ENCODE peak calls at places on chromosomes 7 and 10, in eight cellular contexts. E, Y, G, V, C, U, L and P are unnamed samples.

GRCh38 chr10:15791816-15792524 is 68.3 kb downstream of the MINDY3 start:
- DNase-seq in E (no peak), Y (no peak), G (no peak), V (no peak), C (no peak), U (no peak), L (no peak), P (no peak)

GRCh38 chr10:122576291-122576690 is 15.7 kb downstream of the DMBT1 start:
- DNase-seq in E (no peak), Y (no peak), G (no peak), V (no peak), C (no peak), U (no peak), L (no peak), P (no peak)

GRCh38 chr10:94194256-94194655 is 168.5 kb downstream of the NOC3L start:
- DNase-seq in E (no peak), Y (no peak), G (peak), V (no peak), C (no peak), U (no peak), L (no peak), P (no peak)

GRCh38 chr7:45701701-45702460 is 127.7 kb downstream of the ADCY1 start:
- DNase-seq in E (no peak), Y (no peak), G (no peak), V (no peak), C (no peak), U (no peak), L (no peak), P (no peak)

GRCh38 chr10:74460812-74461211 is 309.8 kb downstream of the ADK start:
- DNase-seq in E (no peak), Y (no peak), G (peak), V (peak), C (no peak), U (no peak), L (no peak), P (no peak)

GRCh38 chr7:109131141-109131540 is 561.5 kb downstream of the DNAJB9 start:
- DNase-seq in E (no peak), Y (no peak), G (no peak), V (no peak), C (no peak), U (no peak), L (no peak), P (no peak)

GRCh38 chr7:133535308-133535707 is 282.4 kb downstream of the EXOC4 start:
- DNase-seq in E (no peak), Y (no peak), G (no peak), V (no peak), C (no peak), U (no peak), L (no peak), P (no peak)

GRCh38 chr10:91766676-91767075 is 31.6 kb upstream of the TNKS2 start:
- DNase-seq in E (no peak), Y (no peak), G (no peak), V (no peak), C (no peak), U (no peak), L (no peak), P (no peak)

GRCh38 chr10:42969147-42969546 is 107.7 kb upstream of the RET start:
- DNase-seq in E (no peak), Y (no peak), G (no peak), V (no peak), C (no peak), U (no peak), L (no peak), P (no peak)

GRCh38 chr7:12926236-12926635 is 238.8 kb downstream of the ARL4A start:
- DNase-seq in E (no peak), Y (no peak), G (no peak), V (no peak), C (no peak), U (no peak), L (no peak), P (no peak)

GRCh38 chr7:73742338-73742752 is 3.7 kb upstream of the ABHD11 start:
- DNase-seq in E (no peak), Y (no peak), G (no peak), V (no peak), C (no peak), U (no peak), L (peak), P (no peak)

GRCh38 chr7:140564643-140565042 is 76.0 kb downstream of the DENND2A start:
- DNase-seq in E (no peak), Y (no peak), G (no peak), V (no peak), C (no peak), U (no peak), L (no peak), P (no peak)

GRCh38 chr7:50970092-50970491 is 187.4 kb upstream of the GRB10 start:
- DNase-seq in E (no peak), Y (no peak), G (no peak), V (no peak), C (no peak), U (no peak), L (peak), P (no peak)

GRCh38 chr7:155533827-155534690 is 12.3 kb downstream of the CNPY1 start:
- DNase-seq in E (no peak), Y (no peak), G (peak), V (no peak), C (no peak), U (no peak), L (peak), P (no peak)

GRCh38 chr10:3293536-3294431 is 121.2 kb upstream of the PITRM1 start:
- DNase-seq in E (no peak), Y (no peak), G (no peak), V (no peak), C (no peak), U (no peak), L (no peak), P (no peak)

GRCh38 chr10:104303594-104304178 is 34.6 kb downstream of the ITPRIP start:
- DNase-seq in E (no peak), Y (no peak), G (no peak), V (no peak), C (no peak), U (no peak), L (no peak), P (no peak)

GRCh38 chr10:84537447-84537931 is 209.1 kb downstream of the CCSER2 start:
- DNase-seq in E (no peak), Y (no peak), G (peak), V (no peak), C (peak), U (peak), L (peak), P (peak)

GRCh38 chr7:12423355-12423994 is 19.8 kb upstream of the VWDE start:
- DNase-seq in E (no peak), Y (no peak), G (no peak), V (no peak), C (no peak), U (peak), L (no peak), P (no peak)

GRCh38 chr7:1939434-1940401 is 269.6 kb downstream of the ELFN1 start:
- DNase-seq in E (no peak), Y (peak), G (no peak), V (no peak), C (no peak), U (no peak), L (no peak), P (peak)

GRCh38 chr7:81690688-81691087 is 79.2 kb downstream of the HGF start:
- DNase-seq in E (no peak), Y (no peak), G (no peak), V (no peak), C (no peak), U (no peak), L (no peak), P (no peak)

GRCh38 chr7:54798569-54798968 is 39.6 kb upstream of the SEC61G start:
- DNase-seq in E (no peak), Y (no peak), G (no peak), V (no peak), C (no peak), U (no peak), L (no peak), P (no peak)

GRCh38 chr7:121083138-121083789 is 94.8 kb downstream of the CPED1 start:
- DNase-seq in E (no peak), Y (no peak), G (no peak), V (no peak), C (no peak), U (peak), L (no peak), P (no peak)

GRCh38 chr10:71493741-71494140 is 97.0 kb downstream of the CDH23 start:
- DNase-seq in E (no peak), Y (no peak), G (no peak), V (no peak), C (no peak), U (no peak), L (no peak), P (no peak)

GRCh38 chr7:130294314-130294713 is 1.4 kb downstream of the CPA4 start:
- DNase-seq in E (no peak), Y (no peak), G (no peak), V (no peak), C (peak), U (no peak), L (peak), P (no peak)